ENCODE peak calls at places on chromosomes 3 and 15, in five cellular contexts. D is SK-MEL-5; E is left cardiac atrium; C is activated naive CD4-positive, alpha-beta T cell; U is heart right ventricle. H is an unnamed sample.

GRCh38 chr3:168025076-168025475 is 70.6 kb downstream of the GOLIM4 start:
- DNase-seq in D (no peak), E (no peak), C (no peak), U (no peak), H (no peak)

GRCh38 chr3:106824856-106825255 is 552.4 kb upstream of the CCDC54 start:
- DNase-seq in D (peak), E (no peak), C (no peak), U (no peak), H (no peak)

GRCh38 chr15:83904107-83904720 is 250.3 kb downstream of the ADAMTSL3 start:
- DNase-seq in D (no peak), E (no peak), C (no peak), U (no peak), H (no peak)

GRCh38 chr3:42411429-42411828 is 1.0 kb upstream of the LYZL4 start:
- DNase-seq in D (no peak), E (no peak), C (no peak), U (no peak), H (no peak)

GRCh38 chr15:50051344-50051743 is 67.7 kb downstream of the ATP8B4 start:
- DNase-seq in D (no peak), E (no peak), C (no peak), U (no peak), H (no peak)

GRCh38 chr15:51621917-51622268 is 678 bp downstream of the DMXL2 start:
- DNase-seq in D (peak), E (peak), C (peak), U (peak), H (no peak)

GRCh38 chr3:179098388-179099077 is 26.9 kb upstream of the ZMAT3 start:
- DNase-seq in D (peak), E (no peak), C (no peak), U (no peak), H (no peak)

GRCh38 chr15:92165001-92165346 is 228.7 kb upstream of the ST8SIA2 start:
- DNase-seq in D (no peak), E (no peak), C (no peak), U (no peak), H (no peak)

GRCh38 chr3:124277516-124277890 is 285.6 kb upstream of the ROPN1 start:
- DNase-seq in D (no peak), E (peak), C (no peak), U (no peak), H (no peak)

GRCh38 chr3:127748754-127749327 is 73.5 kb downstream of the MGLL start:
- DNase-seq in D (no peak), E (peak), C (no peak), U (no peak), H (no peak)

H was measured in activated naive CD8-positive, alpha-beta T cell treated with anti-CD3 and anti-CD28 coated beads, Interleukin-2, amount 50 U/mL, for 16 hours.